ENCODE peak calls at places on chromosomes 7 and 10, in eight cellular contexts. One of them, this sample, is unnamed.
A peak's percentile ranks its signal among the peaks of the same experiment; 100 is the strongest.

GRCh38 chr7:51471199-51472016 is 154.8 kb upstream of the COBL start:
- DNase-seq in activated naive CD4-positive, alpha-beta T cell treated with anti-CD3 and anti-CD28 coated beads for 36 hours: peak; percentile 5
- DNase-seq in SK-N-DZ: peak; percentile 65
- DNase-seq in psoas muscle: no peak
- DNase-seq in choroid plexus epithelial cell: no peak
- DNase-seq in body of pancreas: no peak
- DNase-seq in SW480: no peak
- DNase-seq in sigmoid colon: no peak
- DNase-seq in this sample: no peak

GRCh38 chr10:102467971-102468438 is 16.7 kb upstream of the C10orf95 start:
- DNase-seq in psoas muscle: peak; percentile 39
- DNase-seq in SK-N-DZ: no peak
- DNase-seq in activated naive CD4-positive, alpha-beta T cell treated with anti-CD3 and anti-CD28 coated beads for 36 hours: no peak
- DNase-seq in choroid plexus epithelial cell: no peak
- DNase-seq in SW480: no peak
- DNase-seq in sigmoid colon: no peak
- DNase-seq in body of pancreas: peak; percentile 55
- DNase-seq in this sample: no peak

GRCh38 chr10:31745612-31746376 is 182.8 kb downstream of the ARHGAP12 start:
- DNase-seq in SW480: peak; percentile 28
- DNase-seq in psoas muscle: no peak
- DNase-seq in body of pancreas: no peak
- DNase-seq in activated naive CD4-positive, alpha-beta T cell treated with anti-CD3 and anti-CD28 coated beads for 36 hours: peak; percentile 84
- DNase-seq in choroid plexus epithelial cell: peak; percentile 85
- DNase-seq in SK-N-DZ: no peak
- DNase-seq in sigmoid colon: no peak
- DNase-seq in this sample: no peak

GRCh38 chr10:129839285-129840195 is 124.5 kb downstream of the EBF3 start:
- DNase-seq in activated naive CD4-positive, alpha-beta T cell treated with anti-CD3 and anti-CD28 coated beads for 36 hours: no peak
- DNase-seq in choroid plexus epithelial cell: no peak
- DNase-seq in body of pancreas: no peak
- DNase-seq in sigmoid colon: no peak
- DNase-seq in SK-N-DZ: no peak
- DNase-seq in SW480: no peak
- DNase-seq in psoas muscle: no peak
- DNase-seq in this sample: no peak

GRCh38 chr10:34091796-34092195 is 723.3 kb downstream of the PARD3 start:
- DNase-seq in psoas muscle: no peak
- DNase-seq in choroid plexus epithelial cell: no peak
- DNase-seq in sigmoid colon: no peak
- DNase-seq in body of pancreas: no peak
- DNase-seq in SK-N-DZ: no peak
- DNase-seq in SW480: no peak
- DNase-seq in activated naive CD4-positive, alpha-beta T cell treated with anti-CD3 and anti-CD28 coated beads for 36 hours: no peak
- DNase-seq in this sample: no peak

GRCh38 chr7:90383879-90384278 is 19.4 kb upstream of the CLDN12 start:
- DNase-seq in psoas muscle: no peak
- DNase-seq in activated naive CD4-positive, alpha-beta T cell treated with anti-CD3 and anti-CD28 coated beads for 36 hours: no peak
- DNase-seq in sigmoid colon: no peak
- DNase-seq in SW480: no peak
- DNase-seq in SK-N-DZ: no peak
- DNase-seq in choroid plexus epithelial cell: peak; percentile 74
- DNase-seq in body of pancreas: no peak
- DNase-seq in this sample: no peak

GRCh38 chr7:95725170-95725569 is 47.2 kb upstream of the DYNC1I1 start:
- DNase-seq in choroid plexus epithelial cell: peak; percentile 17
- DNase-seq in SK-N-DZ: peak; percentile 7
- DNase-seq in body of pancreas: no peak
- DNase-seq in psoas muscle: no peak
- DNase-seq in SW480: peak; percentile 42
- DNase-seq in activated naive CD4-positive, alpha-beta T cell treated with anti-CD3 and anti-CD28 coated beads for 36 hours: no peak
- DNase-seq in sigmoid colon: no peak
- DNase-seq in this sample: no peak

GRCh38 chr10:71001470-71001869 is 113.1 kb upstream of the PCBD1 start:
- DNase-seq in psoas muscle: no peak
- DNase-seq in sigmoid colon: no peak
- DNase-seq in choroid plexus epithelial cell: no peak
- DNase-seq in activated naive CD4-positive, alpha-beta T cell treated with anti-CD3 and anti-CD28 coated beads for 36 hours: no peak
- DNase-seq in SW480: no peak
- DNase-seq in SK-N-DZ: no peak
- DNase-seq in body of pancreas: no peak
- DNase-seq in this sample: no peak

GRCh38 chr7:74656421-74656910 is 1.1 kb upstream of the GTF2I start:
- DNase-seq in body of pancreas: peak; percentile 64
- DNase-seq in psoas muscle: peak; percentile 73
- DNase-seq in choroid plexus epithelial cell: peak; percentile 41
- DNase-seq in activated naive CD4-positive, alpha-beta T cell treated with anti-CD3 and anti-CD28 coated beads for 36 hours: peak; percentile 74
- DNase-seq in SW480: peak; percentile 89
- DNase-seq in SK-N-DZ: peak; percentile 52
- DNase-seq in sigmoid colon: peak; percentile 79
- DNase-seq in this sample: no peak

GRCh38 chr7:91778416-91778815 is 102.1 kb downstream of the MTERF1 start:
- DNase-seq in body of pancreas: no peak
- DNase-seq in sigmoid colon: no peak
- DNase-seq in choroid plexus epithelial cell: no peak
- DNase-seq in psoas muscle: no peak
- DNase-seq in activated naive CD4-positive, alpha-beta T cell treated with anti-CD3 and anti-CD28 coated beads for 36 hours: no peak
- DNase-seq in SW480: no peak
- DNase-seq in SK-N-DZ: no peak
- DNase-seq in this sample: no peak

GRCh38 chr7:157875230-157876179 is 538.7 kb downstream of the DNAJB6 start:
- DNase-seq in sigmoid colon: no peak
- DNase-seq in psoas muscle: peak; percentile 59
- DNase-seq in SW480: peak; percentile 42
- DNase-seq in SK-N-DZ: peak; percentile 69
- DNase-seq in body of pancreas: no peak
- DNase-seq in activated naive CD4-positive, alpha-beta T cell treated with anti-CD3 and anti-CD28 coated beads for 36 hours: peak; percentile 68
- DNase-seq in choroid plexus epithelial cell: peak; percentile 32
- DNase-seq in this sample: no peak

GRCh38 chr7:107157091-107157490 is 11.7 kb upstream of the HBP1 start:
- DNase-seq in body of pancreas: no peak
- DNase-seq in choroid plexus epithelial cell: no peak
- DNase-seq in SK-N-DZ: no peak
- DNase-seq in activated naive CD4-positive, alpha-beta T cell treated with anti-CD3 and anti-CD28 coated beads for 36 hours: no peak
- DNase-seq in sigmoid colon: no peak
- DNase-seq in psoas muscle: no peak
- DNase-seq in SW480: peak; percentile 43
- DNase-seq in this sample: no peak

GRCh38 chr7:99860281-99861127 is 16.3 kb downstream of the OR2AE1 start:
- DNase-seq in psoas muscle: peak; percentile 60
- DNase-seq in SW480: peak; percentile 83
- DNase-seq in activated naive CD4-positive, alpha-beta T cell treated with anti-CD3 and anti-CD28 coated beads for 36 hours: no peak
- DNase-seq in choroid plexus epithelial cell: peak; percentile 74
- DNase-seq in SK-N-DZ: no peak
- DNase-seq in body of pancreas: peak; percentile 51
- DNase-seq in sigmoid colon: no peak
- DNase-seq in this sample: no peak

GRCh38 chr7:132092106-132092505 is 484.2 kb downstream of the PLXNA4 start:
- DNase-seq in choroid plexus epithelial cell: no peak
- DNase-seq in body of pancreas: no peak
- DNase-seq in SW480: no peak
- DNase-seq in sigmoid colon: no peak
- DNase-seq in psoas muscle: no peak
- DNase-seq in SK-N-DZ: no peak
- DNase-seq in activated naive CD4-positive, alpha-beta T cell treated with anti-CD3 and anti-CD28 coated beads for 36 hours: no peak
- DNase-seq in this sample: peak; percentile 33

GRCh38 chr10:129556316-129556715 is 89.3 kb downstream of the MGMT start:
- DNase-seq in body of pancreas: no peak
- DNase-seq in SW480: no peak
- DNase-seq in activated naive CD4-positive, alpha-beta T cell treated with anti-CD3 and anti-CD28 coated beads for 36 hours: no peak
- DNase-seq in psoas muscle: no peak
- DNase-seq in choroid plexus epithelial cell: no peak
- DNase-seq in SK-N-DZ: no peak
- DNase-seq in sigmoid colon: no peak
- DNase-seq in this sample: no peak

GRCh38 chr10:16986406-16987128 is 143.0 kb downstream of the CUBN start:
- DNase-seq in sigmoid colon: no peak
- DNase-seq in choroid plexus epithelial cell: peak; percentile 73
- DNase-seq in activated naive CD4-positive, alpha-beta T cell treated with anti-CD3 and anti-CD28 coated beads for 36 hours: no peak
- DNase-seq in SW480: no peak
- DNase-seq in SK-N-DZ: no peak
- DNase-seq in psoas muscle: no peak
- DNase-seq in body of pancreas: no peak
- DNase-seq in this sample: no peak

GRCh38 chr7:136923111-136923510 is 54.7 kb downstream of the CHRM2 start:
- DNase-seq in sigmoid colon: no peak
- DNase-seq in psoas muscle: no peak
- DNase-seq in SK-N-DZ: no peak
- DNase-seq in body of pancreas: no peak
- DNase-seq in SW480: no peak
- DNase-seq in activated naive CD4-positive, alpha-beta T cell treated with anti-CD3 and anti-CD28 coated beads for 36 hours: no peak
- DNase-seq in choroid plexus epithelial cell: peak; percentile 92
- DNase-seq in this sample: no peak

GRCh38 chr7:108251700-108252099 is 121.5 kb upstream of the LAMB4 start:
- DNase-seq in SW480: no peak
- DNase-seq in body of pancreas: no peak
- DNase-seq in sigmoid colon: no peak
- DNase-seq in choroid plexus epithelial cell: no peak
- DNase-seq in activated naive CD4-positive, alpha-beta T cell treated with anti-CD3 and anti-CD28 coated beads for 36 hours: no peak
- DNase-seq in psoas muscle: no peak
- DNase-seq in SK-N-DZ: no peak
- DNase-seq in this sample: no peak

GRCh38 chr10:8075282-8076260 is 21.1 kb downstream of the GATA3 start:
- DNase-seq in SW480: no peak
- DNase-seq in body of pancreas: no peak
- DNase-seq in SK-N-DZ: peak; percentile 51
- DNase-seq in psoas muscle: no peak
- DNase-seq in choroid plexus epithelial cell: no peak
- DNase-seq in sigmoid colon: peak; percentile 8
- DNase-seq in activated naive CD4-positive, alpha-beta T cell treated with anti-CD3 and anti-CD28 coated beads for 36 hours: no peak
- DNase-seq in this sample: no peak

GRCh38 chr7:68203246-68203645 is 1206.6 kb downstream of the TYW1 start:
- DNase-seq in activated naive CD4-positive, alpha-beta T cell treated with anti-CD3 and anti-CD28 coated beads for 36 hours: no peak
- DNase-seq in body of pancreas: no peak
- DNase-seq in SK-N-DZ: no peak
- DNase-seq in psoas muscle: no peak
- DNase-seq in SW480: no peak
- DNase-seq in sigmoid colon: no peak
- DNase-seq in choroid plexus epithelial cell: no peak
- DNase-seq in this sample: no peak

GRCh38 chr7:144747961-144748360 is 87.9 kb downstream of the TPK1 start:
- DNase-seq in SK-N-DZ: no peak
- DNase-seq in body of pancreas: no peak
- DNase-seq in sigmoid colon: no peak
- DNase-seq in choroid plexus epithelial cell: peak; percentile 44
- DNase-seq in SW480: no peak
- DNase-seq in psoas muscle: no peak
- DNase-seq in activated naive CD4-positive, alpha-beta T cell treated with anti-CD3 and anti-CD28 coated beads for 36 hours: no peak
- DNase-seq in this sample: no peak

GRCh38 chr10:118970770-118971169 is 58.7 kb upstream of the NANOS1 start:
- DNase-seq in psoas muscle: peak; percentile 65
- DNase-seq in sigmoid colon: no peak
- DNase-seq in body of pancreas: no peak
- DNase-seq in SW480: no peak
- DNase-seq in choroid plexus epithelial cell: peak; percentile 40
- DNase-seq in activated naive CD4-positive, alpha-beta T cell treated with anti-CD3 and anti-CD28 coated beads for 36 hours: no peak
- DNase-seq in SK-N-DZ: no peak
- DNase-seq in this sample: no peak

GRCh38 chr7:83427929-83428328 is 221.0 kb downstream of the SEMA3E start:
- DNase-seq in psoas muscle: no peak
- DNase-seq in sigmoid colon: no peak
- DNase-seq in SK-N-DZ: no peak
- DNase-seq in choroid plexus epithelial cell: peak; percentile 36
- DNase-seq in SW480: peak; percentile 37
- DNase-seq in body of pancreas: no peak
- DNase-seq in activated naive CD4-positive, alpha-beta T cell treated with anti-CD3 and anti-CD28 coated beads for 36 hours: no peak
- DNase-seq in this sample: no peak

GRCh38 chr7:78261302-78261701 is 462.7 kb downstream of the PHTF2 start:
- DNase-seq in SW480: no peak
- DNase-seq in body of pancreas: no peak
- DNase-seq in psoas muscle: no peak
- DNase-seq in activated naive CD4-positive, alpha-beta T cell treated with anti-CD3 and anti-CD28 coated beads for 36 hours: no peak
- DNase-seq in choroid plexus epithelial cell: no peak
- DNase-seq in sigmoid colon: no peak
- DNase-seq in SK-N-DZ: no peak
- DNase-seq in this sample: no peak

GRCh38 chr10:54363390-54363789 is 437.6 kb downstream of the PCDH15 start:
- DNase-seq in SK-N-DZ: no peak
- DNase-seq in body of pancreas: no peak
- DNase-seq in sigmoid colon: no peak
- DNase-seq in SW480: no peak
- DNase-seq in psoas muscle: no peak
- DNase-seq in activated naive CD4-positive, alpha-beta T cell treated with anti-CD3 and anti-CD28 coated beads for 36 hours: no peak
- DNase-seq in choroid plexus epithelial cell: no peak
- DNase-seq in this sample: no peak

GRCh38 chr7:106225856-106226255 is 58.9 kb downstream of the NAMPT start:
- DNase-seq in body of pancreas: no peak
- DNase-seq in sigmoid colon: no peak
- DNase-seq in psoas muscle: no peak
- DNase-seq in SW480: no peak
- DNase-seq in choroid plexus epithelial cell: no peak
- DNase-seq in activated naive CD4-positive, alpha-beta T cell treated with anti-CD3 and anti-CD28 coated beads for 36 hours: no peak
- DNase-seq in SK-N-DZ: no peak
- DNase-seq in this sample: no peak

GRCh38 chr10:102009801-102010425 is 46.1 kb downstream of the ARMH3 start:
- DNase-seq in body of pancreas: peak; percentile 82
- DNase-seq in activated naive CD4-positive, alpha-beta T cell treated with anti-CD3 and anti-CD28 coated beads for 36 hours: peak; percentile 56
- DNase-seq in SK-N-DZ: peak; percentile 70
- DNase-seq in choroid plexus epithelial cell: peak; percentile 97
- DNase-seq in SW480: peak; percentile 85
- DNase-seq in psoas muscle: no peak
- DNase-seq in sigmoid colon: peak; percentile 65
- DNase-seq in this sample: peak; percentile 1

This sample was measured in NCI-H187 treated with DMSO at 0.1 percent for 48 hours.